ENCODE peak calls at places on chromosomes 4 and X, in six cellular contexts. C is HT1080, B is H54, J is nucleus accumbens, Z is tibial nerve, K is upper lobe of right lung. X is an unnamed sample.

GRCh38 chr4:40933272-40934053 is 183.7 kb downstream of the NSUN7 start:
- DNase-seq in C (no peak), B (no peak), J (peak), Z (no peak), K (no peak), X (no peak)

GRCh38 chr4:30721353-30722091 is 1.4 kb downstream of the PCDH7 start:
- DNase-seq in C (no peak), B (no peak), J (peak), Z (no peak), K (peak), X (no peak)

GRCh38 chr4:6470502-6471302 is 1.7 kb downstream of the PPP2R2C start:
- DNase-seq in C (peak), B (peak), J (peak), Z (peak), K (peak), X (no peak)

GRCh38 chr4:186472948-186473347 is 82.4 kb downstream of the MTNR1A start:
- DNase-seq in C (peak), B (peak), J (no peak), Z (no peak), K (no peak), X (no peak)

GRCh38 chr4:147355849-147356248 is 125.0 kb upstream of the EDNRA start:
- DNase-seq in C (peak), B (no peak), J (no peak), Z (no peak), K (no peak), X (no peak)

GRCh38 chrX:80285131-80285773 is 135.0 kb upstream of the TENT5D start:
- DNase-seq in C (no peak), B (no peak), J (no peak), Z (no peak), K (no peak), X (no peak)

GRCh38 chr4:80231180-80231579 is 33.9 kb downstream of the PRDM8 start:
- DNase-seq in C (peak), B (no peak), J (no peak), Z (no peak), K (no peak), X (no peak)

GRCh38 chr4:159946983-159947645 is 844.2 kb downstream of the RAPGEF2 start:
- DNase-seq in C (peak), B (peak), J (no peak), Z (peak), K (no peak), X (no peak)

GRCh38 chrX:23952984-23953907 is 45.4 kb downstream of the CXorf58 start:
- DNase-seq in C (no peak), B (no peak), J (no peak), Z (peak), K (no peak), X (peak)

X was measured in GM12891.